ENCODE peak calls at places on chromosomes 13 and 19, in five cellular contexts. One of them, this sample, is unnamed.

GRCh38 chr19:7888145-7888825 is at the start of gene LRRC8E:
- DNase-seq in right lobe of liver: peak
- DNase-seq in neural crest cell: peak
- DNase-seq in GM23338: peak
- DNase-seq in heart left ventricle: no peak
- DNase-seq in this sample: peak

GRCh38 chr13:107291875-107292274 is 723.9 kb upstream of the ARGLU1 start:
- DNase-seq in right lobe of liver: no peak
- DNase-seq in neural crest cell: no peak
- DNase-seq in GM23338: no peak
- DNase-seq in heart left ventricle: no peak
- DNase-seq in this sample: no peak

GRCh38 chr19:39310558-39311311 is 9.9 kb downstream of the LRFN1 start:
- DNase-seq in right lobe of liver: no peak
- DNase-seq in neural crest cell: no peak
- DNase-seq in GM23338: peak
- DNase-seq in heart left ventricle: no peak
- DNase-seq in this sample: peak

GRCh38 chr13:20363604-20364003 is 131.5 kb upstream of the GJB6 start:
- DNase-seq in right lobe of liver: no peak
- DNase-seq in neural crest cell: no peak
- DNase-seq in GM23338: no peak
- DNase-seq in heart left ventricle: no peak
- DNase-seq in this sample: no peak

GRCh38 chr13:76812971-76813691 is 73.1 kb downstream of the KCTD12 start:
- DNase-seq in right lobe of liver: no peak
- DNase-seq in neural crest cell: no peak
- DNase-seq in GM23338: no peak
- DNase-seq in heart left ventricle: no peak
- DNase-seq in this sample: no peak

GRCh38 chr13:59319276-59319675 is 844.5 kb downstream of the DIAPH3 start:
- DNase-seq in right lobe of liver: no peak
- DNase-seq in neural crest cell: no peak
- DNase-seq in GM23338: no peak
- DNase-seq in heart left ventricle: no peak
- DNase-seq in this sample: no peak

GRCh38 chr19:22882797-22883196 is 50.7 kb downstream of the ZNF723 start:
- DNase-seq in right lobe of liver: no peak
- DNase-seq in neural crest cell: no peak
- DNase-seq in GM23338: peak
- DNase-seq in heart left ventricle: no peak
- DNase-seq in this sample: no peak

GRCh38 chr13:112204881-112205327 is 138.0 kb downstream of the SOX1 start:
- DNase-seq in right lobe of liver: no peak
- DNase-seq in neural crest cell: peak
- DNase-seq in GM23338: peak
- DNase-seq in heart left ventricle: no peak
- DNase-seq in this sample: no peak

GRCh38 chr19:51531349-51532315 is at the start of gene SIGLEC6:
- DNase-seq in right lobe of liver: peak
- DNase-seq in neural crest cell: no peak
- DNase-seq in GM23338: peak
- DNase-seq in heart left ventricle: peak
- DNase-seq in this sample: peak

GRCh38 chr13:48818495-48818961 is 157.2 kb upstream of the FNDC3A start:
- DNase-seq in right lobe of liver: no peak
- DNase-seq in neural crest cell: no peak
- DNase-seq in GM23338: peak
- DNase-seq in heart left ventricle: no peak
- DNase-seq in this sample: no peak

GRCh38 chr19:2797280-2797679 is 12.0 kb downstream of the THOP1 start:
- DNase-seq in right lobe of liver: no peak
- DNase-seq in neural crest cell: no peak
- DNase-seq in GM23338: no peak
- DNase-seq in heart left ventricle: no peak
- DNase-seq in this sample: no peak

GRCh38 chr13:76828316-76828741 is 57.9 kb downstream of the KCTD12 start:
- DNase-seq in right lobe of liver: no peak
- DNase-seq in neural crest cell: no peak
- DNase-seq in GM23338: no peak
- DNase-seq in heart left ventricle: no peak
- DNase-seq in this sample: peak

GRCh38 chr13:44697058-44697457 is 120.9 kb upstream of the TSC22D1 start:
- DNase-seq in right lobe of liver: no peak
- DNase-seq in neural crest cell: no peak
- DNase-seq in GM23338: no peak
- DNase-seq in heart left ventricle: no peak
- DNase-seq in this sample: no peak

GRCh38 chr13:100330662-100331061 is 241.8 kb downstream of the PCCA start:
- DNase-seq in right lobe of liver: no peak
- DNase-seq in neural crest cell: no peak
- DNase-seq in GM23338: no peak
- DNase-seq in heart left ventricle: no peak
- DNase-seq in this sample: no peak

GRCh38 chr13:20160346-20161274 is at the start of gene GJA3:
- DNase-seq in right lobe of liver: no peak
- DNase-seq in neural crest cell: peak
- DNase-seq in GM23338: peak
- DNase-seq in heart left ventricle: peak
- DNase-seq in this sample: peak

GRCh38 chr19:35347171-35347929 is at the start of gene FFAR1:
- DNase-seq in right lobe of liver: peak
- DNase-seq in neural crest cell: no peak
- DNase-seq in GM23338: no peak
- DNase-seq in heart left ventricle: peak
- DNase-seq in this sample: peak

GRCh38 chr13:94236876-94237275 is 242.6 kb downstream of the DCT start:
- DNase-seq in right lobe of liver: no peak
- DNase-seq in neural crest cell: no peak
- DNase-seq in GM23338: no peak
- DNase-seq in heart left ventricle: no peak
- DNase-seq in this sample: no peak

GRCh38 chr19:12872941-12873890 is 8.0 kb downstream of the DNASE2 start:
- DNase-seq in right lobe of liver: peak
- DNase-seq in neural crest cell: no peak
- DNase-seq in GM23338: peak
- DNase-seq in heart left ventricle: peak
- DNase-seq in this sample: peak

GRCh38 chr13:75393839-75394238 is 88.1 kb downstream of the TBC1D4 start:
- DNase-seq in right lobe of liver: no peak
- DNase-seq in neural crest cell: no peak
- DNase-seq in GM23338: no peak
- DNase-seq in heart left ventricle: no peak
- DNase-seq in this sample: no peak

GRCh38 chr13:67549331-67549730 is 319.2 kb upstream of the PCDH9 start:
- DNase-seq in right lobe of liver: no peak
- DNase-seq in neural crest cell: no peak
- DNase-seq in GM23338: no peak
- DNase-seq in heart left ventricle: no peak
- DNase-seq in this sample: no peak

GRCh38 chr19:2048959-2049740 is 1.9 kb downstream of the MKNK2 start:
- DNase-seq in right lobe of liver: no peak
- DNase-seq in neural crest cell: no peak
- DNase-seq in GM23338: no peak
- DNase-seq in heart left ventricle: no peak
- DNase-seq in this sample: no peak

GRCh38 chr19:18377026-18377425 is 8.9 kb upstream of the GDF15 start:
- DNase-seq in right lobe of liver: no peak
- DNase-seq in neural crest cell: no peak
- DNase-seq in GM23338: no peak
- DNase-seq in heart left ventricle: no peak
- DNase-seq in this sample: no peak

GRCh38 chr19:9431475-9431874 is 3.9 kb downstream of the ZNF266 start:
- DNase-seq in right lobe of liver: no peak
- DNase-seq in neural crest cell: peak
- DNase-seq in GM23338: peak
- DNase-seq in heart left ventricle: no peak
- DNase-seq in this sample: no peak

GRCh38 chr13:32581177-32581786 is 5.0 kb upstream of the PDS5B start:
- DNase-seq in right lobe of liver: no peak
- DNase-seq in neural crest cell: no peak
- DNase-seq in GM23338: peak
- DNase-seq in heart left ventricle: no peak
- DNase-seq in this sample: peak

GRCh38 chr19:49514151-49514550 is 1.7 kb downstream of the FCGRT start:
- DNase-seq in right lobe of liver: peak
- DNase-seq in neural crest cell: no peak
- DNase-seq in GM23338: no peak
- DNase-seq in heart left ventricle: no peak
- DNase-seq in this sample: peak

GRCh38 chr19:13430790-13431582 is 75.3 kb downstream of the CACNA1A start:
- DNase-seq in right lobe of liver: peak
- DNase-seq in neural crest cell: peak
- DNase-seq in GM23338: peak
- DNase-seq in heart left ventricle: no peak
- DNase-seq in this sample: peak

GRCh38 chr19:41303941-41304340 is 6.0 kb upstream of the CCDC97 start:
- DNase-seq in right lobe of liver: no peak
- DNase-seq in neural crest cell: no peak
- DNase-seq in GM23338: no peak
- DNase-seq in heart left ventricle: no peak
- DNase-seq in this sample: no peak

GRCh38 chr19:13547102-13547501 is 40.8 kb upstream of the CACNA1A start:
- DNase-seq in right lobe of liver: no peak
- DNase-seq in neural crest cell: no peak
- DNase-seq in GM23338: no peak
- DNase-seq in heart left ventricle: no peak
- DNase-seq in this sample: no peak

GRCh38 chr19:16112778-16113177 is 1.1 kb downstream of the RAB8A start:
- DNase-seq in right lobe of liver: no peak
- DNase-seq in neural crest cell: no peak
- DNase-seq in GM23338: no peak
- DNase-seq in heart left ventricle: no peak
- DNase-seq in this sample: peak

GRCh38 chr19:48255376-48256303 is at the start of gene CARD8:
- DNase-seq in right lobe of liver: peak
- DNase-seq in neural crest cell: peak
- DNase-seq in GM23338: peak
- DNase-seq in heart left ventricle: peak
- DNase-seq in this sample: peak
- TF ChIP-seq CTCF in right lobe of liver: no peak
- TF ChIP-seq CTCF in neural crest cell: no peak
- TF ChIP-seq CTCF in GM23338: no peak
- TF ChIP-seq CTCF in heart left ventricle: no peak
- TF ChIP-seq CTCF in this sample: no peak

GRCh38 chr13:46388308-46388707 is 1.3 kb upstream of the RUBCNL start:
- DNase-seq in right lobe of liver: no peak
- DNase-seq in neural crest cell: no peak
- DNase-seq in GM23338: no peak
- DNase-seq in heart left ventricle: no peak
- DNase-seq in this sample: no peak

GRCh38 chr13:46385946-46386345 is 1.1 kb downstream of the RUBCNL start:
- DNase-seq in right lobe of liver: no peak
- DNase-seq in neural crest cell: peak
- DNase-seq in GM23338: peak
- DNase-seq in heart left ventricle: no peak
- DNase-seq in this sample: peak

GRCh38 chr13:46386426-46386995 is 541 bp downstream of the RUBCNL start:
- DNase-seq in right lobe of liver: no peak
- DNase-seq in neural crest cell: no peak
- DNase-seq in GM23338: peak
- DNase-seq in heart left ventricle: no peak
- DNase-seq in this sample: peak

GRCh38 chr13:46388846-46389245 is 1.8 kb upstream of the RUBCNL start:
- DNase-seq in right lobe of liver: no peak
- DNase-seq in neural crest cell: no peak
- DNase-seq in GM23338: peak
- DNase-seq in heart left ventricle: no peak
- DNase-seq in this sample: no peak

GRCh38 chr13:46386996-46387851 is at the start of gene RUBCNL:
- DNase-seq in right lobe of liver: peak
- DNase-seq in neural crest cell: peak
- DNase-seq in GM23338: peak
- DNase-seq in heart left ventricle: peak
- DNase-seq in this sample: peak
- TF ChIP-seq CTCF in right lobe of liver: no peak
- TF ChIP-seq CTCF in neural crest cell: no peak
- TF ChIP-seq CTCF in GM23338: peak
- TF ChIP-seq CTCF in heart left ventricle: no peak
- TF ChIP-seq CTCF in this sample: no peak

GRCh38 chr19:45753548-45753947 is 15.5 kb downstream of the SIX5 start:
- DNase-seq in right lobe of liver: no peak
- DNase-seq in neural crest cell: no peak
- DNase-seq in GM23338: peak
- DNase-seq in heart left ventricle: peak
- DNase-seq in this sample: no peak
- TF ChIP-seq CTCF in right lobe of liver: no peak
- TF ChIP-seq CTCF in neural crest cell: no peak
- TF ChIP-seq CTCF in GM23338: peak
- TF ChIP-seq CTCF in heart left ventricle: no peak
- TF ChIP-seq CTCF in this sample: no peak

GRCh38 chr19:42594617-42595489 is at the start of gene CEACAM8:
- DNase-seq in right lobe of liver: no peak
- DNase-seq in neural crest cell: no peak
- DNase-seq in GM23338: peak
- DNase-seq in heart left ventricle: no peak
- DNase-seq in this sample: no peak
- TF ChIP-seq CTCF in right lobe of liver: no peak
- TF ChIP-seq CTCF in neural crest cell: no peak
- TF ChIP-seq CTCF in GM23338: peak
- TF ChIP-seq CTCF in heart left ventricle: no peak
- TF ChIP-seq CTCF in this sample: no peak

This sample was measured in GM20000.